ENCODE peak calls at places on chromosomes 13 and 19, in eight cellular contexts. M is germinal center; S is ACHN; U is SW 1271; N is ascending aorta; T is T-cell; A is stimulated activated CD4-positive, alpha-beta T cell treated with anti-CD3 and anti-CD28 coated beads, Interleukin-4, amount 100 ng/mL, for 4 hours; H is HTR-8/SVneo. X is an unnamed sample.

GRCh38 chr19:43439183-43440063 is 24.7 kb downstream of the TEX101 start:
- DNase-seq in M (no peak), S (no peak), U (peak), N (no peak), T (peak), A (no peak), H (peak), X (peak)

GRCh38 chr19:8456064-8456463 is 11.3 kb downstream of the HNRNPM start:
- DNase-seq in M (no peak), S (no peak), U (no peak), N (no peak), T (no peak), A (no peak), H (no peak), X (no peak)

GRCh38 chr19:27974082-27974513 is 1238.9 kb downstream of the UQCRFS1 start:
- DNase-seq in M (no peak), S (peak), U (peak), N (no peak), T (no peak), A (no peak), H (no peak), X (no peak)

GRCh38 chr13:21800847-21801616 is 130.2 kb downstream of the FGF9 start:
- DNase-seq in M (no peak), S (no peak), U (no peak), N (no peak), T (no peak), A (no peak), H (no peak), X (peak)

GRCh38 chr19:13024126-13024957 is 29.1 kb downstream of the NFIX start:
- DNase-seq in M (no peak), S (no peak), U (no peak), N (no peak), T (no peak), A (no peak), H (no peak), X (peak)

GRCh38 chr13:73754727-73755292 is 379.4 kb downstream of the KLF12 start:
- DNase-seq in M (peak), S (peak), U (peak), N (no peak), T (no peak), A (no peak), H (peak), X (peak)

GRCh38 chr13:98798849-98799645 is 46.6 kb upstream of the SLC15A1 start:
- DNase-seq in M (no peak), S (no peak), U (no peak), N (no peak), T (no peak), A (no peak), H (no peak), X (no peak)

GRCh38 chr19:7333198-7334118 is 15.3 kb upstream of the ARHGEF18 start:
- DNase-seq in M (no peak), S (no peak), U (no peak), N (no peak), T (no peak), A (no peak), H (no peak), X (peak)

GRCh38 chr13:87893186-87893585 is 222.0 kb downstream of the SLITRK5 start:
- DNase-seq in M (no peak), S (no peak), U (no peak), N (no peak), T (no peak), A (no peak), H (no peak), X (no peak)